ENCODE peak calls at places on chromosomes 13 and 19, in seven cellular contexts. D is H1, N is HCT116, K is SK-N-SH, C is K562, R is HepG2, X is GM12878. U is an unnamed sample.

GRCh38 chr13:24700539-24700938 is 20.3 kb downstream of the ATP12A start:
- DNase-seq in C (no peak), D (no peak), R (no peak), X (no peak), K (no peak), N (no peak), U (no peak)

GRCh38 chr13:49412749-49413148 is 31.1 kb downstream of the CAB39L start:
- DNase-seq in K (no peak), C (no peak), N (no peak), X (no peak), R (no peak), D (peak), U (no peak)

GRCh38 chr13:102369303-102369702 is 32.5 kb downstream of the FGF14 start:
- DNase-seq in N (no peak), X (no peak), D (no peak), R (no peak), K (no peak), C (peak), U (peak)

GRCh38 chr19:9914001-9914314 is 22.4 kb downstream of the OLFM2 start:
- DNase-seq in D (no peak), R (no peak), N (no peak), K (no peak), C (no peak), X (no peak), U (no peak)

GRCh38 chr13:76820759-76821158 is 65.4 kb downstream of the KCTD12 start:
- DNase-seq in X (no peak), N (no peak), D (no peak), C (no peak), K (no peak), R (no peak), U (no peak)

GRCh38 chr19:34744896-34745690 is 11.1 kb downstream of the ZNF181 start:
- DNase-seq in K (no peak), D (no peak), R (peak), N (no peak), C (no peak), X (no peak), U (no peak)

GRCh38 chr19:2816641-2817040 is 3.0 kb upstream of the ZNF554 start:
- DNase-seq in R (no peak), C (no peak), K (no peak), D (no peak), X (no peak), N (no peak), U (no peak)

GRCh38 chr13:86269511-86269910 is 470.3 kb upstream of the SLITRK6 start:
- DNase-seq in X (no peak), N (no peak), K (no peak), D (no peak), C (no peak), R (no peak), U (no peak)

GRCh38 chr19:13729859-13730258 is 34.5 kb upstream of the MRI1 start:
- DNase-seq in N (no peak), K (no peak), D (no peak), R (no peak), C (no peak), X (no peak), U (no peak)

GRCh38 chr13:89925107-89925506 is 1422.4 kb upstream of the MIR17HG start:
- DNase-seq in D (no peak), R (peak), K (peak), N (peak), X (no peak), C (peak), U (peak)

GRCh38 chr19:2271516-2272103 is 10.4 kb downstream of the PEAK3 start:
- DNase-seq in D (no peak), R (no peak), C (peak), N (no peak), X (no peak), K (no peak), U (no peak)

GRCh38 chr13:73321039-73321438 is 262.2 kb downstream of the KLF5 start:
- DNase-seq in R (no peak), K (no peak), D (no peak), N (no peak), X (no peak), C (no peak), U (no peak)

GRCh38 chr13:49023441-49023840 is 47.7 kb downstream of the FNDC3A start:
- DNase-seq in C (no peak), K (no peak), R (no peak), N (peak), D (no peak), X (no peak), U (no peak)

GRCh38 chr13:46176756-46177155 is 5.2 kb downstream of the LCP1 start:
- DNase-seq in R (no peak), D (no peak), X (peak), N (no peak), K (no peak), C (no peak), U (no peak)

GRCh38 chr13:51643882-51644281 is 59.6 kb downstream of the WDFY2 start:
- DNase-seq in R (peak), X (no peak), C (no peak), D (no peak), K (no peak), N (peak), U (no peak)

GRCh38 chr13:112839347-112840105 is 129.5 kb upstream of the MCF2L start:
- DNase-seq in R (no peak), C (no peak), N (no peak), X (no peak), D (no peak), K (no peak), U (no peak)

GRCh38 chr19:49672131-49672919 is 4.7 kb upstream of the PRMT1 start:
- DNase-seq in R (peak), C (peak), K (peak), N (peak), D (peak), X (no peak), U (peak)

GRCh38 chr19:3366761-3367571 is 583 bp downstream of the NFIC start:
- DNase-seq in X (no peak), K (peak), R (no peak), N (no peak), D (peak), C (peak), U (peak)

GRCh38 chr19:40392894-40393517 is 3.0 kb upstream of the HIPK4 start:
- DNase-seq in D (no peak), N (peak), R (peak), C (peak), X (no peak), K (no peak), U (peak)

GRCh38 chr13:105804561-105805190 is 730.8 kb downstream of the EFNB2 start:
- DNase-seq in D (no peak), N (no peak), X (no peak), R (no peak), K (no peak), C (no peak), U (no peak)

GRCh38 chr13:95834134-95834765 is 157.3 kb downstream of the DNAJC3 start:
- DNase-seq in C (peak), R (peak), X (peak), D (peak), N (peak), K (peak), U (peak)

GRCh38 chr13:58773280-58773859 is 1141.8 kb downstream of the PCDH17 start:
- DNase-seq in X (no peak), C (no peak), R (no peak), K (no peak), N (no peak), D (no peak), U (no peak)

GRCh38 chr13:109743706-109744453 is 42.5 kb downstream of the IRS2 start:
- DNase-seq in N (no peak), K (peak), D (no peak), X (no peak), C (peak), R (no peak), U (peak)

DNA sequence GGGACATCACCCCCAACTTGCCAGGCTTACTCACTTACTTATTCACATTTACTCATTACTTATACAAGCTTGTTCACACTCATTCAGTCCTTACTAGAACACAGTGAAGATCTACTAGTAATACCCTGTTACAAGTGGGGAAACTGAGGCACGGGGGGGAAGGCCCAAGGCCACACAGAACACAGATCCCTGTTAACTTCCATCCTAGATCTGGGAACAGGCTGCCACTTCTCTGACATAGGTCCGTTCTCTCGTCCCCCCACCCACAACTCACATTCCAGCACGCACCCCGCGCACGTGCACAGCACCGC is 1.5 kb upstream of the NRTN start:
- DNase-seq in C (no peak), X (no peak), K (no peak), R (no peak), N (no peak), D (no peak), U (no peak)
- TF ChIP-seq JUND in C (no peak), X (no peak), K (no peak), R (no peak), N (no peak), D (no peak), U (no peak)

DNA sequence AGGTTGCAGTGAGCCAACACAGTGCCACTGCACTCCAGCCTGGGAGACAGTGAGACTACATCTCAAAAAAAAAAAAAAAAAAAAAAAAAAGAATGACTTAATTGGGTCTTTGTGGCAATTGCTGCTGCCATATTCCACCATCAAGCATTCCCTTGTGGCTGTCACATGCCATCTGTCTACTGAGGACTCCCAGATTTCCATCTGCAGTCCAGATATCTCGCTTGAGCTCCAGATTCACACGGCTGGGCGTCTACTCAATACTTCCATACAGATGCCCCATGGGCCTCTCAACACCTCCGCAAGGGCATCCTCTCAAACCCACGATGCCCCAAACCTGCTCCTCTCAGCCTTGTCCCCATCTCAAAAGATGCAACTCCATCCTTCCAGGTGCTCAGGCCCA is 12.9 kb downstream of the TMEM143 start:
- DNase-seq in X (no peak), R (no peak), D (no peak), N (no peak), K (no peak), C (no peak), U (no peak)
- TF ChIP-seq JUND in X (no peak), R (no peak), D (no peak), N (no peak), K (no peak), C (no peak), U (no peak)

GRCh38 chr19:53981408-53981998 is 9.9 kb upstream of the CACNG6 start:
- DNase-seq in R (no peak), D (peak), K (no peak), C (no peak), X (no peak), N (no peak), U (no peak)

GRCh38 chr19:53982056-53982455 is 9.4 kb upstream of the CACNG6 start:
- DNase-seq in N (no peak), X (no peak), C (no peak), D (peak), R (no peak), K (peak), U (peak)

GRCh38 chr19:53982611-53983010 is 8.8 kb upstream of the CACNG6 start:
- DNase-seq in K (peak), N (no peak), X (no peak), R (no peak), D (peak), C (no peak), U (peak)

GRCh38 chr19:53978975-53979801 is 12.2 kb upstream of the CACNG6 start:
- DNase-seq in N (no peak), R (no peak), D (no peak), X (no peak), C (no peak), K (no peak), U (no peak)

GRCh38 chr19:53980553-53981407 is 10.7 kb upstream of the CACNG6 start:
- DNase-seq in C (peak), X (no peak), D (peak), K (peak), N (peak), R (peak), U (peak)
- TF ChIP-seq JUND in C (peak), X (no peak), D (no peak), K (no peak), N (no peak), R (no peak), U (no peak)

DNA sequence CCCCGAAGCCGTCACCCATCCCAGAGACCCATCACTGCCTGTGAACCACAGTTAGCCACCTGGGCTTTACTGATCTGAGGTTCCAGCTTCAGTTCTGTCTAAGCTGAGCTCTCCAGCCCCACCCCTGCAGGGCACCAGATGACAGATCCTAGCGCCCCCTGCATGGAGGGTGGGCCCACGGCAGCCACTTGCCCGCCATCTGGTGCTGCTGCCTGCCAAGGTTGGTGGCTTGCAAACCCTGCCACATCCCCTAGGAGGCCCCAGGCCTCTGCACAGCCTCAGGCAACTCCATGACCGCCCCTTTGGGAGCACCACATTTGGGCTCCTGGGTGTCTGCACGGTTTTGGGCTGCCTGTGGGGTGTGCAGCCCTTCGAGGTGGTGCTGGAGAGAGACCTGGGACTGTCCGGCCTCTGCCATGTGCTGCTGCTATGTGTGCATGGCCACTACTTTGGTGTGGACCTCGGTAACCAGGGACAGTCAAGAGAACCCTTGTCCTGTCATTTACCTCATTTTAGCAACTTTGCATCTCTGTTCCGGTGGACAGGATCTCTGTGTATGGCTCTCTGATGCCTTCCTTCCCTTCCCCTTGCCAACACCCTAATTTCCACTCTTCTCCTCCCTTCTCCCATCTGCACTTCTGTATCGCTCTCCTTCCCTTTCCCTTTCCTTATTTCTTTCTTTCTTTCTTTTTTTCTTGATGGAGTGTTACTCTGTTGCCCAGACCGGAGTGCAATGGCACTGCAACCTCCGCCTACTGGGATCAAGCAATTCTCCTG is 17.4 kb upstream of the SDHAF1 start:
- DNase-seq in N (peak), X (no peak), D (peak), C (peak), K (peak), R (peak), U (no peak)
- TF ChIP-seq JUND in N (no peak), X (no peak), D (no peak), C (no peak), K (no peak), R (no peak), U (no peak)